ENCODE peak calls at places on chromosome 18, in four cellular contexts. One of them, this sample, is unnamed.

GRCh38 chr18:68498185-68498584 is 216.7 kb downstream of the TMX3 start:
- DNase-seq in upper lobe of left lung: no peak
- DNase-seq in K562: no peak
- DNase-seq in HL-60: no peak
- DNase-seq in this sample: no peak

GRCh38 chr18:75811156-75811555 is 383.7 kb upstream of the SMIM21 start:
- DNase-seq in upper lobe of left lung: no peak
- DNase-seq in K562: no peak
- DNase-seq in HL-60: no peak
- DNase-seq in this sample: no peak

GRCh38 chr18:65035701-65036100 is 715.1 kb upstream of the CDH7 start:
- DNase-seq in upper lobe of left lung: no peak
- DNase-seq in K562: no peak
- DNase-seq in HL-60: no peak
- DNase-seq in this sample: no peak

GRCh38 chr18:71398530-71398929 is 1109.7 kb downstream of the SOCS6 start:
- DNase-seq in upper lobe of left lung: no peak
- DNase-seq in K562: no peak
- DNase-seq in HL-60: no peak
- DNase-seq in this sample: no peak

GRCh38 chr18:77234504-77235365 is 14.9 kb upstream of the GALR1 start:
- DNase-seq in upper lobe of left lung: no peak
- DNase-seq in K562: no peak
- DNase-seq in HL-60: no peak
- DNase-seq in this sample: no peak

GRCh38 chr18:27005589-27005988 is 140.1 kb upstream of the AQP4 start:
- DNase-seq in upper lobe of left lung: no peak
- DNase-seq in K562: no peak
- DNase-seq in HL-60: no peak
- DNase-seq in this sample: no peak

GRCh38 chr18:44712025-44712424 is 31.3 kb downstream of the SETBP1 start:
- DNase-seq in upper lobe of left lung: no peak
- DNase-seq in K562: no peak
- DNase-seq in HL-60: no peak
- DNase-seq in this sample: no peak

GRCh38 chr18:8659609-8660242 is 45.6 kb upstream of the MTCL1 start:
- DNase-seq in upper lobe of left lung: no peak
- DNase-seq in K562: peak
- DNase-seq in HL-60: no peak
- DNase-seq in this sample: no peak

GRCh38 chr18:12336887-12337286 is 28.8 kb downstream of the TUBB6 start:
- DNase-seq in upper lobe of left lung: no peak
- DNase-seq in K562: no peak
- DNase-seq in HL-60: no peak
- DNase-seq in this sample: no peak

GRCh38 chr18:75427603-75428002 is at the start of gene SMIM21:
- DNase-seq in upper lobe of left lung: no peak
- DNase-seq in K562: no peak
- DNase-seq in HL-60: no peak
- DNase-seq in this sample: no peak

GRCh38 chr18:34222396-34223163 is 2.1 kb downstream of the NOL4 start:
- DNase-seq in upper lobe of left lung: no peak
- DNase-seq in K562: no peak
- DNase-seq in HL-60: no peak
- DNase-seq in this sample: no peak

GRCh38 chr18:8469793-8470192 is 139.4 kb upstream of the RAB12 start:
- DNase-seq in upper lobe of left lung: no peak
- DNase-seq in K562: no peak
- DNase-seq in HL-60: no peak
- DNase-seq in this sample: no peak

GRCh38 chr18:1659190-1659589 is 754.5 kb downstream of the ADCYAP1 start:
- DNase-seq in upper lobe of left lung: peak
- DNase-seq in K562: no peak
- DNase-seq in HL-60: no peak
- DNase-seq in this sample: no peak

GRCh38 chr18:28002841-28003240 is 174.1 kb downstream of the CDH2 start:
- DNase-seq in upper lobe of left lung: no peak
- DNase-seq in K562: no peak
- DNase-seq in HL-60: no peak
- DNase-seq in this sample: no peak

GRCh38 chr18:34707670-34708069 is 2.4 kb upstream of the DTNA start:
- DNase-seq in upper lobe of left lung: peak
- DNase-seq in K562: no peak
- DNase-seq in HL-60: no peak
- DNase-seq in this sample: no peak

GRCh38 chr18:50297621-50298442 is 10.3 kb upstream of the CXXC1 start:
- DNase-seq in upper lobe of left lung: peak
- DNase-seq in K562: no peak
- DNase-seq in HL-60: peak
- DNase-seq in this sample: peak

GRCh38 chr18:54330768-54331548 is 26.7 kb downstream of the STARD6 start:
- DNase-seq in upper lobe of left lung: no peak
- DNase-seq in K562: no peak
- DNase-seq in HL-60: no peak
- DNase-seq in this sample: no peak

GRCh38 chr18:48676756-48677368 is 138.0 kb downstream of the CTIF start:
- DNase-seq in upper lobe of left lung: peak
- DNase-seq in K562: peak
- DNase-seq in HL-60: no peak
- DNase-seq in this sample: peak

GRCh38 chr18:24014986-24015896 is 687 bp downstream of the TTC39C start:
- DNase-seq in upper lobe of left lung: peak
- DNase-seq in K562: no peak
- DNase-seq in HL-60: no peak
- DNase-seq in this sample: no peak
- TF ChIP-seq POLR2AphosphoS5 in upper lobe of left lung: no peak
- TF ChIP-seq POLR2AphosphoS5 in K562: no peak
- TF ChIP-seq POLR2AphosphoS5 in HL-60: peak
- TF ChIP-seq POLR2AphosphoS5 in this sample: no peak

DNA sequence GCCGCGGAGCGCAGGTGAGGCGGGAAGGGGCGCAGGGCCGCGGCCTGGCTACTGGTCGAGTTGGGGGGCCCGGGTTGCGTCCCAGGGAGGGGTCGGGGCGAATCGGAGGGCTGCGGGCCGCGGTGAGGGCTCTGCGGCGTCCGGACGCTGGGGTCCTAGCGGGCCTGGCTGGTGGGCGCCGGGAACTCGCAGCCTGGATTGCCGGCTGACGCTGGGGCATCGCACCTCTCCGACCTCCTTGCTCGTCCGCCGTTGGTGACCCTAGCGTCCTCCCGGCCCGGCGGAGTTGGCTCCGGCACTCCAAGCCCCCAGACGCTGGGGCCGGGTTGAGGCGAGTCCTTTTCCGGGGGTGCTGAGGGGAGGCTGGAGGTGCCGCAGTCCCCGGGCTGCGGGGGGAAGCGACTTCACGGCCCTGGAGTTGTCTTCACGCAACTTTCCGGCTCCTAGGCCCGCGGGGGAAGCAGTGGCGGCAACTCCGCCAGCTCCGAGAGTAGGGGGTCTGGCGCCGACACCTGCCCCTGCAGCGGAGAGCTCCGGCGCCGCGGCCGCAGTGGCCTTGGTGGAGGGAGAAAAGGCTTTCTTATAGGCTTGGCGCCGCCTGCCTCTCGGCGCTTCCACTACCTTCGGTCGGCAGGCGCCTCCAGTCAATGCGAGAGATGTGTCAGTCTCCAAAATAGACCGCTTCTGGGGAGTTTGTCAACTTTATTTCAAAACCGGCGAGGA is 70.3 kb downstream of the HAUS1 start:
- DNase-seq in upper lobe of left lung: peak
- DNase-seq in K562: peak
- DNase-seq in HL-60: no peak
- DNase-seq in this sample: peak
- TF ChIP-seq POLR2AphosphoS5 in upper lobe of left lung: no peak
- TF ChIP-seq POLR2AphosphoS5 in K562: no peak
- TF ChIP-seq POLR2AphosphoS5 in HL-60: no peak
- TF ChIP-seq POLR2AphosphoS5 in this sample: no peak

DNA sequence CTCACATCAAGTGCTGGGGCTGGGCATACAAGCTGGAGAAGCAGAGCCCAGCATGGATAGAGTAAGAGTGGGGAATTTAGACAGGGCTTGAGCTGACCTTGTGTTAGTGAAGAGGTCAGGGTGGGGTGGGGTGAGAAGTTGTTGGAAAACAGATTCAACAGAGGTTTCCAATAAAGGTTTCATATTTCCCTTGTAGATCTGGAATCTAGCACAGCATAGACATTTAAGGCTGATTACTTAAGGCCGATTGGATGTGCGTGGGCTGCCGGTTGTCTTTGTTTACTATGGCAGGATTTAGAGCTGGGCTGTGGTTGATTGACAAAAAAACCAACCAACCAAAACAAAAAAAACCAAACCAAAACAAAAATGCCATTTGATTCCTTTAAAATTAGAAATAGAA is 114.9 kb upstream of the SEC11C start:
- DNase-seq in upper lobe of left lung: no peak
- DNase-seq in K562: no peak
- DNase-seq in HL-60: no peak
- DNase-seq in this sample: no peak
- TF ChIP-seq POLR2AphosphoS5 in upper lobe of left lung: no peak
- TF ChIP-seq POLR2AphosphoS5 in K562: no peak
- TF ChIP-seq POLR2AphosphoS5 in HL-60: no peak
- TF ChIP-seq POLR2AphosphoS5 in this sample: no peak

GRCh38 chr18:24199563-24199962 is 60.7 kb downstream of the CABYR start:
- DNase-seq in upper lobe of left lung: no peak
- DNase-seq in K562: no peak
- DNase-seq in HL-60: no peak
- DNase-seq in this sample: no peak

GRCh38 chr18:24204904-24205303 is 66.0 kb downstream of the CABYR start:
- DNase-seq in upper lobe of left lung: no peak
- DNase-seq in K562: no peak
- DNase-seq in HL-60: no peak
- DNase-seq in this sample: no peak

GRCh38 chr18:24200899-24201298 is 62.0 kb downstream of the CABYR start:
- DNase-seq in upper lobe of left lung: no peak
- DNase-seq in K562: no peak
- DNase-seq in HL-60: no peak
- DNase-seq in this sample: no peak

GRCh38 chr18:24200494-24200893 is 61.6 kb downstream of the CABYR start:
- DNase-seq in upper lobe of left lung: no peak
- DNase-seq in K562: no peak
- DNase-seq in HL-60: no peak
- DNase-seq in this sample: no peak

DNA sequence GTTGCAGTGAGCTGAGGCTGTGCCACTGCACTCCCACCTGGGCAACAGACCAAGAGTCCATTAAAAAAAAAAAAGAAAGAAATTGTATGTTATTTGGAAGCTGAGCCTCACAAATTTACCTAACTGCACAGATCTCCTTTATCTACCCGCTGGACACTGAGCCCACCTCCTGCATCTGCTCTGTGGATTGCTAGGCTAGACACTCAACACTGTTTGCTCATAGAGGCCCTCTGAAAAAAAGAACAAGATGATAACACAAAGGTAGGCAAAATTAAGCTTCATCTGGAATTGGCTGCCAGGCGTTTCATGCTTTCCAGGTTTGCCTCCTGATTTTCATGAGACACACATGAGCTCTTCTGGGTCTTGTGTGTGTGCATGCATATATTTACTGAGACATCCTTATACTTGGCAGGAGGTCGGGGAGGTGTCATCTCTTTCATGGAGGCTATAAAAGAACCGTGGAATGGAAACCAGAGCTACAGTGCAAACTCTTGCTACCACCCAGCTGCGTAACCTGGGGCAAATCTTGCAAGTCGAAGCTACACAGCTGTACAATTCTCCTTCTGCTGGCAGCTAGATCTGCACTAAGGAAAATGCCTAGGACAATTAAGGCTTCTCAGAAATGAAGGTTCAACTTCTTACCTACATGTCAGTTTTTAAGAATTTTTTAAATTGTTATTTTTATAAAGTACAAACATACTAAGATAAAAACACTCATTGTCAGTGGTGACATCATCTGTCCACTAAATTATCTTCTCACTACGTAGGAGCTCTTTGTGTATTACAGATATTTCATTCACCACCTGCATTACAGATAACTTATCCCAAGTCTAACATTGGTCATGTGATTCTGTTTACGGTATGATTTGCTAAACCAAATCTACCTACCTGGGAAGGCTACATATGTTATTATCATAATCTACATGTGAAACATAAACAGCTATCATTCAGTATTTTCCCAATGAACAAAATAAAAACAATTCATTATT is 63.1 kb downstream of the CABYR start:
- DNase-seq in upper lobe of left lung: no peak
- DNase-seq in K562: no peak
- DNase-seq in HL-60: no peak
- DNase-seq in this sample: no peak
- TF ChIP-seq POLR2AphosphoS5 in upper lobe of left lung: no peak
- TF ChIP-seq POLR2AphosphoS5 in K562: no peak
- TF ChIP-seq POLR2AphosphoS5 in HL-60: no peak
- TF ChIP-seq POLR2AphosphoS5 in this sample: no peak

GRCh38 chr18:3665780-3666525 is 216.0 kb downstream of the TGIF1 start:
- DNase-seq in upper lobe of left lung: peak
- DNase-seq in K562: peak
- DNase-seq in HL-60: peak
- DNase-seq in this sample: peak
- TF ChIP-seq POLR2AphosphoS5 in upper lobe of left lung: peak
- TF ChIP-seq POLR2AphosphoS5 in K562: no peak
- TF ChIP-seq POLR2AphosphoS5 in HL-60: no peak
- TF ChIP-seq POLR2AphosphoS5 in this sample: no peak

GRCh38 chr18:11021477-11021876 is 127.9 kb downstream of the PIEZO2 start:
- DNase-seq in upper lobe of left lung: no peak
- DNase-seq in K562: no peak
- DNase-seq in HL-60: no peak
- DNase-seq in this sample: no peak
- TF ChIP-seq POLR2AphosphoS5 in upper lobe of left lung: no peak
- TF ChIP-seq POLR2AphosphoS5 in K562: no peak
- TF ChIP-seq POLR2AphosphoS5 in HL-60: no peak
- TF ChIP-seq POLR2AphosphoS5 in this sample: no peak

This sample was measured in GM12891.